ENCODE peak calls at places on chromosomes 1 and 21, in six cellular contexts. S is sigmoid colon, O is lower leg skin, N is upper lobe of left lung, J is A549, P is GM12892. Q is an unnamed sample.
A peak's percentile ranks its signal among the peaks of the same experiment; 100 is the strongest.

GRCh38 chr1:162889989-162890388 is 29.0 kb upstream of the CCDC190 start:
- DNase-seq in O (no peak), N (no peak), J (no peak), S (no peak), P (no peak), Q (no peak)

GRCh38 chr1:67534627-67535065 is 104.4 kb upstream of the SERBP1 start:
- DNase-seq in N (peak; percentile 64), O (no peak), P (no peak), S (no peak), J (no peak), Q (no peak)

GRCh38 chr1:89615676-89616598 is 17.0 kb upstream of the LRRC8C start:
- DNase-seq in S (no peak), P (no peak), O (peak; percentile 53), N (no peak), J (no peak), Q (no peak)

GRCh38 chr1:109914587-109915240 is 4.1 kb downstream of the CSF1 start:
- DNase-seq in N (no peak), P (no peak), J (no peak), S (no peak), O (peak; percentile 72), Q (no peak)

GRCh38 chr1:34858901-34859441 is 578 bp downstream of the SMIM12 start:
- DNase-seq in J (peak; percentile 19), P (no peak), O (no peak), N (no peak), S (no peak), Q (peak; percentile 32)

GRCh38 chr1:158124034-158124433 is 56.7 kb upstream of the CD1D start:
- DNase-seq in J (no peak), P (no peak), O (no peak), S (no peak), N (no peak), Q (no peak)

GRCh38 chr1:27832762-27833161 is 2.2 kb downstream of the PPP1R8 start:
- DNase-seq in J (no peak), P (no peak), N (no peak), O (no peak), S (no peak), Q (no peak)

GRCh38 chr1:24391882-24392603 is 21.5 kb downstream of the STPG1 start:
- DNase-seq in N (peak; percentile 66), S (peak; percentile 83), P (peak; percentile 51), O (no peak), J (peak; percentile 59), Q (no peak)

GRCh38 chr1:180521474-180522203 is 19.3 kb upstream of the ACBD6 start:
- DNase-seq in J (no peak), S (no peak), N (peak; percentile 54), P (no peak), O (no peak), Q (no peak)

GRCh38 chr1:182185822-182186756 is 124.6 kb upstream of the ZNF648 start:
- DNase-seq in J (peak; percentile 56), N (no peak), S (no peak), O (no peak), P (no peak), Q (no peak)

GRCh38 chr1:205298191-205298994 is 23.2 kb downstream of the NUAK2 start:
- DNase-seq in P (no peak), O (no peak), S (no peak), N (no peak), J (peak; percentile 91), Q (no peak)

GRCh38 chr1:163842546-163842945 is 520.8 kb downstream of the NUF2 start:
- DNase-seq in P (no peak), O (no peak), J (no peak), N (no peak), S (no peak), Q (no peak)

GRCh38 chr1:3451994-3452865 is 2.2 kb upstream of the ARHGEF16 start:
- DNase-seq in P (no peak), S (no peak), N (no peak), J (no peak), O (no peak), Q (no peak)

GRCh38 chr1:109282952-109283747 is at the start of gene PSRC1:
- DNase-seq in N (peak; percentile 98), O (peak; percentile 95), S (peak; percentile 98), J (peak; percentile 95), P (peak; percentile 99), Q (peak; percentile 98)

GRCh38 chr1:65395887-65396612 is 24.4 kb upstream of the LEPR start:
- DNase-seq in P (no peak), J (no peak), O (no peak), S (no peak), N (peak; percentile 32), Q (no peak)

GRCh38 chr21:27261676-27262075 is 294.8 kb upstream of the ADAMTS5 start:
- DNase-seq in J (no peak), O (no peak), N (no peak), P (no peak), S (no peak), Q (no peak)

GRCh38 chr21:39673163-39673562 is 60.4 kb downstream of the B3GALT5 start:
- DNase-seq in J (no peak), P (no peak), O (no peak), S (no peak), N (no peak), Q (no peak)

GRCh38 chr1:67601539-67601938 is 83.5 kb upstream of the GADD45A start:
- DNase-seq in J (no peak), S (no peak), O (no peak), N (no peak), P (no peak), Q (no peak)

GRCh38 chr1:61082336-61083013 is at the start of gene NFIA:
- DNase-seq in S (peak; percentile 81), P (no peak), O (peak; percentile 66), N (peak; percentile 64), J (peak; percentile 61), Q (no peak)

GRCh38 chr1:28517649-28517999 is 11.8 kb downstream of the RCC1 start:
- DNase-seq in N (no peak), P (no peak), J (no peak), O (no peak), S (no peak), Q (no peak)

DNA sequence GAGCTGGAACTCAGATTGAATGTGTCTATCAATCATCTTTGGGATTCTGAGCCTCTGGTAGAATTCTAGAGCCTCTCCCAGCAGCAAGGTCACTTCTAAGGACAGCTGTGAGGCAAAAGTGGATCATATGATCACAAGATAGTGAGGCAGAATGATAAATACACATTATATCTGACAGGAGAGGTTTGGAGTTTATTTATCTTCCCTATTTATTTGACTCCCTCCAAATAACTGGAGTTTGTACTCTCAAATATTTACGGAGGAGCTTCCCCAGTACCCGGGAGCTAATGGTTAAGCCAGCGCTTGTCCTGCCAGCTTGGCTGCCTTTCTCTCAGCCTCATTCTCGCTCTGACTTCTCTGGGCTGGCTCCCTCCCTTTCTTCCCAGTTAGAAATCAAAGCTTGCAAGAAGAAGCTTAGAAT is 2.3 kb downstream of the HMGCS2 start:
- DNase-seq in J (no peak), P (no peak), N (no peak), S (no peak), O (no peak), Q (no peak)
- TF ChIP-seq POLR2A in J (no peak), P (no peak), N (no peak), S (no peak), O (no peak), Q (no peak)

DNA sequence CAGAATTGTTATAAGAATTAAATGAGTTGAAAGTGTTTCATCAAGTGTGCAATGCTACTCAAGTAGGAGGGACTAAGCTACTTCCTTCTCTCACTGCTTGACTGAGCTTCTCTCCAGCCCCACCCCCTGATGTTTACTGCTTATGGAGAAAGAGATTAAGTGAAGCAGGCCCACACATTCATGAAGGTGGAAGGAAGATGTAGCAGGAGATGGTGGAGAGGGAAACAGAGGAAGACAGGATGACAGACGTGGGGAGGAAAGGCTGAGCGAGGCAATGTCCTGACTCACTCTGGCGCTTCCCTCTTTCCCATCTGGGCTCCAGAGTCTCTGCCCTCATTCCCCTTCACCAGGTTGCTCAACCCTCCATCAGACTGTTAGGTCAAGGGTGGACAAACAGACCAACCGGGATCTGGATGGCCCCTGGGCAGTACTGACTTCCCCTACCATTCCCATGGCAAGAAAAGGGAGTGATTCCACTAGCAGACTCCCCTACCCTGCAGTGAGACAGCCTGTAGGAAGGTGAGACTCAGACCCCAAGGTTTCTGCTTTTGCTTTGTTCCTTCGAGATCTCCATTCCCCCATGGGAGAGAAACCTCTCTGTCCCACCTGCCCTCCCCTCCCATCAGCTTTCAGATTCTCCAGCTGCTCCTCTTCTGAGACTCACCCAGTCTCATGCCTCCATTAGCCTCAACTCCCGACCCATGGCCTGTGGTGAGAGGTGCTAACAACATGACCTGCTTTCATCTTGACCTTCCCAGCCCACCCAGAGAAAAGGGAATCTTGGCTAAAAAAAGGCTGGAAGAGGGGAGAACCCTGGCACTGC is 3.1 kb upstream of the ARHGEF2 start:
- DNase-seq in P (no peak), N (peak; percentile 84), J (no peak), S (peak; percentile 77), O (no peak), Q (no peak)
- TF ChIP-seq POLR2A in P (no peak), N (no peak), J (no peak), S (no peak), O (no peak), Q (no peak)

GRCh38 chr1:150162862-150163706 is 13.4 kb downstream of the PLEKHO1 start:
- DNase-seq in J (no peak), P (no peak), N (peak; percentile 90), O (peak; percentile 91), S (peak; percentile 98), Q (no peak)
- TF ChIP-seq POLR2A in J (no peak), P (peak; percentile 66), N (no peak), O (no peak), S (peak; percentile 92), Q (peak; percentile 88)

GRCh38 chr1:234602334-234603220 is 7.4 kb downstream of the IRF2BP2 start:
- DNase-seq in S (peak; percentile 70), O (peak; percentile 78), N (peak; percentile 68), J (peak; percentile 81), P (no peak), Q (no peak)
- TF ChIP-seq POLR2A in S (peak; percentile 52), O (no peak), N (peak; percentile 43), J (no peak), P (peak; percentile 38), Q (peak; percentile 74)

DNA sequence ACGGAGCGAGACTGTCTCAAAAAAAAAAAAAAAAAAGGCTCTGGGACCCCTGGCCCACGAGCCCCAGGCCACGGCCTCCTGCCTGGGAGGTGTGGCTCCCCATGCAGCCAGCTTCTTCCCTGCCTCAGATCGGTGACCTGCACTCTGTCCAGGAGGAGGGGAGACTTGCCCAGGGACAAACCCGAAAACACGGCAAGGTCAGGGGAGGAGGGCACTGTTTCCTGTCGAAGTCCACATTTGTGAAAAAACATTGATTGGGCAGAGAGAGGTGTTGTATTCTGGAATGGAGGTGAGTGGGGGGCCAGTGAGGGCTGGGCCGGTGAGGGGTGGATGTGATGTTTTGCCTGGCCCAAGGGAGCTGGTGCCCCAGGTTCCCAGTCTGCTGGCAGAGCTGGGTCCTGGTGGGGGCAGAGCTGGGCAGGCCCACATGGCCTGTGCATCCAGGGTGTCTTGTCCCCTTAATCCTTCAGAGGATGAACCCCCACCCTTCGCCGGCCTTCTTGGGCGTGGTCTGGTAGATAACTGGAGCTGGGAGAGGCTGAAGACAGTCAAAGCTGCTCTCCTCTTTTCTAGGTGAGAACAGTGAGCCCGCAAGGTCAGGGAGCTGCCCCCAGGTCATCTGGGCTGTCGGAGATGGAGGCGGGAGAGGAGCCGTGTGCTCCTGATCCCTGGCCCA is 12.4 kb upstream of the FAAP20 start:
- DNase-seq in J (no peak), O (no peak), S (peak; percentile 72), N (no peak), P (no peak), Q (no peak)
- TF ChIP-seq POLR2A in J (no peak), O (no peak), S (no peak), N (no peak), P (no peak), Q (no peak)